ENCODE peak calls at places on chromosomes 1 and 21, in five cellular contexts. B is sigmoid colon, Z is fibroblast of mammary gland, Y is AG10803, V is thyroid gland. G is an unnamed sample.

GRCh38 chr1:164794310-164794709 is 235.3 kb downstream of the PBX1 start:
- DNase-seq in V (peak), Z (peak), Y (peak), B (peak), G (no peak)

GRCh38 chr1:48596036-48596435 is 124.0 kb upstream of the SPATA6 start:
- DNase-seq in Y (peak), Z (peak), V (peak), B (no peak), G (no peak)

GRCh38 chr1:207304710-207305151 is 16.7 kb upstream of the CD55 start:
- DNase-seq in Y (no peak), V (no peak), Z (peak), B (no peak), G (no peak)

GRCh38 chr1:218953448-218953847 is 220.2 kb upstream of the LYPLAL1 start:
- DNase-seq in Z (no peak), V (no peak), Y (no peak), B (no peak), G (no peak)

GRCh38 chr1:40691538-40692428 is at the start of gene NFYC:
- DNase-seq in V (peak), Y (peak), Z (peak), B (peak), G (peak)

GRCh38 chr1:17739050-17739449 is 16.1 kb upstream of the ACTL8 start:
- DNase-seq in B (no peak), Z (no peak), V (no peak), Y (no peak), G (no peak)

GRCh38 chr1:109996476-109996875 is 11.9 kb downstream of the AHCYL1 start:
- DNase-seq in Z (peak), Y (peak), V (no peak), B (no peak), G (no peak)

GRCh38 chr1:155974208-155975165 is 3.9 kb downstream of the ARHGEF2 start:
- DNase-seq in B (no peak), V (peak), Z (no peak), Y (no peak), G (no peak)

GRCh38 chr1:184771190-184771691 is 16.6 kb upstream of the EDEM3 start:
- DNase-seq in Z (no peak), V (no peak), Y (no peak), B (no peak), G (no peak)

GRCh38 chr1:191669629-191670028 is 488.6 kb upstream of the RGS18 start:
- DNase-seq in V (no peak), Y (no peak), Z (no peak), B (no peak), G (no peak)

GRCh38 chr1:6033986-6034749 is 11.5 kb upstream of the KCNAB2 start:
- DNase-seq in Y (no peak), B (no peak), V (peak), Z (peak), G (no peak)

GRCh38 chr1:40820251-40820797 is 36.7 kb downstream of the KCNQ4 start:
- DNase-seq in V (no peak), Z (no peak), B (no peak), Y (no peak), G (no peak)

GRCh38 chr1:115266729-115267421 is 71.2 kb downstream of the NGF start:
- DNase-seq in B (no peak), Z (peak), V (no peak), Y (peak), G (no peak)

GRCh38 chr1:156675715-156676311 is 1.4 kb downstream of the NES start:
- DNase-seq in Y (no peak), B (no peak), Z (no peak), V (no peak), G (no peak)

GRCh38 chr1:191305370-191305769 is 827.7 kb upstream of the BRINP3 start:
- DNase-seq in V (no peak), Z (no peak), Y (no peak), B (no peak), G (no peak)

GRCh38 chr1:117499071-117499470 is 106.8 kb upstream of the TENT5C start:
- DNase-seq in V (no peak), Y (no peak), B (no peak), Z (no peak), G (no peak)

GRCh38 chr1:211359876-211360275 is 33.2 kb downstream of the TRAF5 start:
- DNase-seq in V (peak), Z (no peak), B (no peak), Y (peak), G (no peak)

GRCh38 chr21:44490405-44490804 is 35.1 kb downstream of the LRRC3 start:
- DNase-seq in Y (no peak), V (no peak), Z (no peak), B (no peak), G (no peak)
- H3K4me3 ChIP-seq in Y (no peak), V (no peak), Z (no peak), B (no peak), G (no peak)

DNA sequence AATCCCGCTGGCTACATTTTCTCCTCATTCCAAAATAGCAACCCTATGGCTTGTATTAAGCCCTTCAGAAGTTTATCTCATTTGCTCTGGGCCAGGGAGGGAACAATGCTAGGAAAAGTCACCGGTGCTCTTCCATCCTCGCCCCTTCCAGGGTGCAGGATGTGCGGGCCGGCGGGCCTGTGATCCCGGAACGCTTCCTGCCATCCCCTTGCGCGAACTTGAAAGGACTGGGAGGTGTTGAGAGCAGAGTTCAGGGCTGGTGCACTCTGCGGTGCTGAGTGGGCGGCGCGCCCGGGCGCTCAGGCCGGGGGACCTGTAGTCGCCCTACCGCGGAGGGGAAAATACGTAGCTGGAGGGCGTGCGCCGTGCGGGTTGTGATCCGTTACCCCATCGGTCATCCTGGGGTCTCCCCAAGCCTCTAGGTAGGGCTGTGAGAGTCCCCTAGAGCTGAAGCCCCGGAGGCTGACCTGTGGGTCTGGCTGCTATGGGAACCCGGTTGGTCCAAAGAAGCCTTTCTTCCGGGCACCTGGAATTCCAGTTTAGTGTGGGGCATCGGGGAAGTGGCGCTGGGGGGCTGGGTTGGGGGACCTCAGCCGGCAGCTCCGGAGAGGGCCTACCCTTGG is 13.1 kb downstream of the NR5A2 start:
- DNase-seq in Y (no peak), Z (no peak), B (no peak), V (no peak), G (no peak)
- H3K4me3 ChIP-seq in Y (peak), Z (no peak), B (peak), V (peak), G (peak)

GRCh38 chr1:154866995-154867795 is 2.9 kb downstream of the KCNN3 start:
- DNase-seq in Z (peak), B (no peak), Y (peak), V (no peak), G (no peak)
- H3K4me3 ChIP-seq in Z (no peak), B (peak), Y (no peak), V (no peak), G (no peak)

GRCh38 chr1:170498896-170499295 is 33.1 kb upstream of the GORAB start:
- DNase-seq in V (no peak), Y (no peak), Z (no peak), B (no peak), G (no peak)

DNA sequence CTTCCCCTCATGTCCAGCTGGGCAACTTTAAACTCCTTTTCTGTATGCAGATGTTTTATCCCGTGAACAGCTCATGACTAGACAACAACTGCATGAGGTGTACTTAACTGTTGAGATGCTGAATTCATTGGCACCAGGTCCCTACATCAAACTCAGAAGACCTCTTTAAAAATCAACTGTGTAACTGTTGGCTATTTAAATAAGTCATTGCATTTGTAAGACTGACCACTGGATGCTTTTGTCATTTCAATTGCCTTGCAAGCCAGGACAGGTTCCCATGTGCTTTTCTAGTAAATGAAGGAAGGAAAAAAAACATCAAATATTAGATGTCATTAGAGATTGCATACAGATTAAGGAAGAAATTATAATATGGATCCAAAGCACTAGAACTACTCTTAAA is 28.3 kb upstream of the GORAB start:
- DNase-seq in B (no peak), V (no peak), Y (no peak), Z (no peak), G (no peak)
- H3K4me3 ChIP-seq in B (no peak), V (no peak), Y (no peak), Z (no peak), G (no peak)

GRCh38 chr1:33346921-33347649 is 26.2 kb upstream of the A3GALT2 start:
- DNase-seq in V (peak), Z (peak), B (peak), Y (peak), G (no peak)

GRCh38 chr1:33349081-33349759 is 28.3 kb upstream of the A3GALT2 start:
- DNase-seq in Z (no peak), B (peak), V (peak), Y (peak), G (no peak)

GRCh38 chr1:33348676-33349080 is 27.8 kb upstream of the A3GALT2 start:
- DNase-seq in B (peak), V (no peak), Y (peak), Z (no peak), G (no peak)

GRCh38 chr1:33348194-33348593 is 27.3 kb upstream of the A3GALT2 start:
- DNase-seq in V (no peak), Z (peak), B (peak), Y (peak), G (no peak)

GRCh38 chr1:33347650-33347992 is 26.7 kb upstream of the A3GALT2 start:
- DNase-seq in Z (peak), V (no peak), B (peak), Y (peak), G (no peak)
- H3K4me3 ChIP-seq in Z (peak), V (peak), B (peak), Y (peak), G (peak)

G was measured in tibial nerve.